ENCODE peak calls at places on chromosomes 12 and 14, in six cellular contexts. L, Y, R, F, H and B are unnamed samples.

GRCh38 chr12:108696111-108696995 is 35.0 kb downstream of the CORO1C start:
- DNase-seq in L (peak; percentile 94), Y (peak; percentile 78), R (no peak), F (no peak), H (no peak), B (peak; percentile 77)

GRCh38 chr12:105706321-105706972 is 376.0 kb downstream of the C12orf75 start:
- DNase-seq in L (peak; percentile 90), Y (peak; percentile 7), R (no peak), F (no peak), H (peak; percentile 61), B (no peak)

GRCh38 chr12:24407884-24408283 is 458.4 kb upstream of the SOX5 start:
- DNase-seq in L (no peak), Y (no peak), R (no peak), F (no peak), H (no peak), B (no peak)

GRCh38 chr12:3299929-3300832 is 190.8 kb upstream of the PRMT8 start:
- DNase-seq in L (no peak), Y (peak; percentile 96), R (peak; percentile 87), F (peak; percentile 80), H (peak; percentile 92), B (peak; percentile 92)

GRCh38 chr12:15541996-15542631 is 219.8 kb downstream of the PTPRO start:
- DNase-seq in L (no peak), Y (no peak), R (no peak), F (no peak), H (no peak), B (no peak)

GRCh38 chr12:84077692-84078091 is 834.9 kb downstream of the SLC6A15 start:
- DNase-seq in L (no peak), Y (no peak), R (no peak), F (no peak), H (no peak), B (no peak)

GRCh38 chr14:78567343-78567742 is 397.2 kb downstream of the NRXN3 start:
- DNase-seq in L (no peak), Y (no peak), R (no peak), F (no peak), H (no peak), B (no peak)

GRCh38 chr12:75545636-75546035 is 34.2 kb upstream of the KRR1 start:
- DNase-seq in L (no peak), Y (no peak), R (no peak), F (no peak), H (no peak), B (no peak)

GRCh38 chr14:22159049-22159448 is 430.0 kb downstream of the DAD1 start:
- DNase-seq in L (no peak), Y (no peak), R (no peak), F (no peak), H (no peak), B (no peak)

GRCh38 chr12:17215754-17216153 is 609.8 kb upstream of the LMO3 start:
- DNase-seq in L (no peak), Y (no peak), R (no peak), F (no peak), H (no peak), B (no peak)

GRCh38 chr14:70268760-70269159 is 80.0 kb upstream of the SLC8A3 start:
- DNase-seq in L (peak; percentile 15), Y (no peak), R (no peak), F (no peak), H (no peak), B (no peak)